ENCODE peak calls at places on chromosomes 4 and X, in five cellular contexts. C is MM.1S, V is lower lobe of right lung, O is heart left ventricle, F is fibroblast of mammary gland. S is an unnamed sample.

GRCh38 chr4:2761035-2761923 is 5.1 kb upstream of the TNIP2 start:
- DNase-seq in C (no peak), V (peak), O (no peak), F (no peak), S (peak)

GRCh38 chr4:147398556-147398955 is 82.3 kb upstream of the EDNRA start:
- DNase-seq in C (no peak), V (no peak), O (no peak), F (no peak), S (no peak)

GRCh38 chrX:66074920-66075879 is 35.3 kb upstream of the VSIG4 start:
- DNase-seq in C (no peak), V (peak), O (peak), F (peak), S (no peak)

GRCh38 chr4:52932586-52933482 is 70.7 kb downstream of the RASL11B start:
- DNase-seq in C (no peak), V (no peak), O (no peak), F (peak), S (no peak)

GRCh38 chr4:139907001-139907809 is 241.6 kb downstream of the MGST2 start:
- DNase-seq in C (no peak), V (no peak), O (no peak), F (no peak), S (no peak)

GRCh38 chr4:95761871-95762270 is 78.0 kb upstream of the PDHA2 start:
- DNase-seq in C (no peak), V (no peak), O (no peak), F (no peak), S (peak)

GRCh38 chr4:6056976-6057766 is 38.9 kb upstream of the C4orf50 start:
- DNase-seq in C (no peak), V (no peak), O (no peak), F (no peak), S (no peak)

GRCh38 chr4:102778720-102779119 is 18.0 kb upstream of the MANBA start:
- DNase-seq in C (no peak), V (no peak), O (no peak), F (no peak), S (peak)

GRCh38 chr4:158020734-158021346 is 152.0 kb downstream of the GASK1B start:
- DNase-seq in C (no peak), V (no peak), O (no peak), F (peak), S (peak)

GRCh38 chr4:3477750-3478430 is 14.8 kb downstream of the DOK7 start:
- DNase-seq in C (no peak), V (no peak), O (no peak), F (no peak), S (no peak)

GRCh38 chr4:6916587-6917444 is 7.2 kb downstream of the TBC1D14 start:
- DNase-seq in C (no peak), V (peak), O (no peak), F (peak), S (peak)

GRCh38 chr4:93199492-93199891 is 629.1 kb upstream of the ATOH1 start:
- DNase-seq in C (peak), V (no peak), O (no peak), F (peak), S (peak)

GRCh38 chr4:38001927-38002326 is 41.7 kb downstream of the PTTG2 start:
- DNase-seq in C (no peak), V (no peak), O (no peak), F (no peak), S (no peak)

GRCh38 chrX:154043003-154043402 is 23.3 kb upstream of the IRAK1 start:
- DNase-seq in C (no peak), V (no peak), O (no peak), F (peak), S (peak)

GRCh38 chr4:73593631-73594241 is 26.5 kb downstream of the RASSF6 start:
- DNase-seq in C (peak), V (no peak), O (no peak), F (peak), S (no peak)

GRCh38 chr4:38724507-38724808 is 58.3 kb downstream of the TLR10 start:
- DNase-seq in C (no peak), V (no peak), O (no peak), F (no peak), S (no peak)

GRCh38 chr4:139509727-139510410 is 46.1 kb downstream of the SETD7 start:
- DNase-seq in C (no peak), V (no peak), O (peak), F (no peak), S (peak)

GRCh38 chr4:145178740-145179139 is 1.6 kb downstream of the OTUD4 start:
- DNase-seq in C (peak), V (no peak), O (no peak), F (no peak), S (no peak)

GRCh38 chr4:159010563-159011260 is 92.2 kb upstream of the RAPGEF2 start:
- DNase-seq in C (no peak), V (peak), O (peak), F (peak), S (peak)

GRCh38 chr4:187128226-187128625 is 404.6 kb upstream of the FAT1 start:
- DNase-seq in C (no peak), V (no peak), O (no peak), F (no peak), S (peak)

GRCh38 chr4:92100980-92101379 is 202.8 kb upstream of the GRID2 start:
- DNase-seq in C (no peak), V (no peak), O (no peak), F (no peak), S (peak)

GRCh38 chrX:134396174-134396573 is 63.8 kb upstream of the HPRT1 start:
- DNase-seq in C (peak), V (no peak), O (no peak), F (peak), S (peak)

GRCh38 chrX:118216086-118216485 is 99.5 kb upstream of the KLHL13 start:
- DNase-seq in C (no peak), V (no peak), O (no peak), F (no peak), S (no peak)

GRCh38 chrX:84715315-84715714 is 213.1 kb upstream of the HDX start:
- DNase-seq in C (peak), V (no peak), O (no peak), F (no peak), S (no peak)

GRCh38 chrX:80511969-80512760 is 91.9 kb downstream of the TENT5D start:
- DNase-seq in C (peak), V (no peak), O (no peak), F (no peak), S (peak)

GRCh38 chr4:105944535-105944934 is 49.3 kb downstream of the NPNT start:
- DNase-seq in C (no peak), V (no peak), O (no peak), F (peak), S (no peak)

GRCh38 chr4:98399915-98400314 is 138.7 kb downstream of the RAP1GDS1 start:
- DNase-seq in C (no peak), V (no peak), O (no peak), F (no peak), S (peak)

GRCh38 chrX:132030264-132030663 is 7.2 kb downstream of the STK26 start:
- DNase-seq in C (no peak), V (no peak), O (no peak), F (no peak), S (no peak)

GRCh38 chrX:87621697-87622096 is 104.1 kb downstream of the KLHL4 start:
- DNase-seq in C (no peak), V (no peak), O (no peak), F (peak), S (no peak)

GRCh38 chr4:19678763-19679162 is 572.9 kb upstream of the SLIT2 start:
- DNase-seq in C (no peak), V (no peak), O (no peak), F (peak), S (peak)

GRCh38 chrX:68584221-68584620 is 63.2 kb upstream of the STARD8 start:
- DNase-seq in C (no peak), V (no peak), O (no peak), F (peak), S (no peak)

GRCh38 chr4:91322961-91323360 is 980.8 kb upstream of the GRID2 start:
- DNase-seq in C (no peak), V (no peak), O (no peak), F (no peak), S (no peak)

GRCh38 chrX:10165580-10166247 is 8.9 kb downstream of the CLCN4 start:
- DNase-seq in C (no peak), V (peak), O (no peak), F (no peak), S (no peak)

GRCh38 chr4:89273741-89274141 is 33.9 kb downstream of the GPRIN3 start:
- DNase-seq in C (no peak), V (no peak), O (no peak), F (no peak), S (peak)

GRCh38 chr4:3059090-3059428 is 15.3 kb downstream of the HTT-AS start:
- DNase-seq in C (no peak), V (no peak), O (no peak), F (no peak), S (no peak)

GRCh38 chr4:38858097-38858420 is 1.4 kb upstream of the TLR6 start:
- DNase-seq in C (no peak), V (no peak), O (no peak), F (no peak), S (no peak)

GRCh38 chr4:109588176-109588575 is 28.1 kb downstream of the MCUB start:
- DNase-seq in C (no peak), V (no peak), O (no peak), F (peak), S (no peak)

GRCh38 chr4:71025654-71026053 is 32.2 kb downstream of the DCK start:
- DNase-seq in C (no peak), V (no peak), O (no peak), F (no peak), S (no peak)
- TF ChIP-seq CTCF in C (no peak), V (no peak), O (no peak), F (no peak), S (no peak)

DNA sequence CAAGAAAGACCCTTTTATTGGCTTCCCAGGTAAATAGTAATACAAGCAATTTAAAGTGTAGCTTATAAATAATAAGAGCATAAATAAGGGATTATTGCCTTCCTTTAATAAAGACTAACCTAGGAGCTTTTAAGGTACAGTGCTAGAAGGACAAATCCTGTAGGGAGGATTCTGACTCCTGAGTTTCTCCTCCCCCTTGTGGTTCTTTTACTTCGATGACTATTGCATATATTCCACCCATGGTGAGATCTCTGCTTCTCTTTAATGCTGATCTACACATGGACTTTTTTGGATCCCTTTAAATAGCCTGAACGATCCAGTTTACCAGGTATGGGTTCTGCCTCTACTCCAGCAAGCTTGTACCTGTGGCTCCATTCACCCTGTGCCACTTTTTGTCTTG is 2.5 kb downstream of the GALNT7 start:
- DNase-seq in C (no peak), V (no peak), O (no peak), F (peak), S (peak)
- H3K4me3 ChIP-seq in C (no peak), V (no peak), O (no peak), F (no peak), S (no peak)

GRCh38 chr4:183099537-183100297 is 660 bp downstream of the WWC2 start:
- DNase-seq in C (peak), V (peak), O (peak), F (no peak), S (no peak)
- TF ChIP-seq CTCF in C (no peak), V (peak), O (no peak), F (no peak), S (peak)

GRCh38 chr4:153448003-153448731 is 18.0 kb upstream of the TMEM131L start:
- DNase-seq in C (no peak), V (no peak), O (no peak), F (peak), S (peak)
- H3K4me3 ChIP-seq in C (no peak), V (no peak), O (peak), F (no peak), S (no peak)

GRCh38 chr4:128519163-128519810 is 231.7 kb upstream of the PGRMC2 start:
- DNase-seq in C (no peak), V (no peak), O (peak), F (peak), S (no peak)

GRCh38 chr4:128517096-128517738 is 229.6 kb upstream of the PGRMC2 start:
- DNase-seq in C (no peak), V (no peak), O (no peak), F (peak), S (peak)

GRCh38 chr4:128521156-128521555 is 233.5 kb upstream of the PGRMC2 start:
- DNase-seq in C (no peak), V (no peak), O (no peak), F (peak), S (no peak)

GRCh38 chr4:128516568-128516967 is 229.0 kb upstream of the PGRMC2 start:
- DNase-seq in C (peak), V (no peak), O (no peak), F (peak), S (no peak)

GRCh38 chr4:128517739-128518510 is 230.3 kb upstream of the PGRMC2 start:
- DNase-seq in C (peak), V (no peak), O (peak), F (peak), S (peak)
- TF ChIP-seq CTCF in C (no peak), V (no peak), O (no peak), F (no peak), S (no peak)

GRCh38 chr4:48620861-48621260 is 130.8 kb downstream of the ZAR1 start:
- DNase-seq in C (no peak), V (no peak), O (no peak), F (no peak), S (peak)
- H3K4me3 ChIP-seq in C (no peak), V (no peak), O (no peak), F (no peak), S (no peak)

GRCh38 chr4:137946423-137946822 is 295.7 kb downstream of the SLC7A11 start:
- DNase-seq in C (no peak), V (no peak), O (no peak), F (peak), S (peak)
- TF ChIP-seq CTCF in C (no peak), V (no peak), O (no peak), F (no peak), S (no peak)

GRCh38 chr4:184370711-184371389 is 103.5 kb downstream of the IRF2 start:
- DNase-seq in C (no peak), V (no peak), O (no peak), F (peak), S (peak)
- H3K4me3 ChIP-seq in C (no peak), V (no peak), O (no peak), F (no peak), S (no peak)

GRCh38 chrX:24673424-24673823 is 20.3 kb upstream of the POLA1 start:
- DNase-seq in C (no peak), V (no peak), O (no peak), F (no peak), S (no peak)

GRCh38 chrX:24672701-24673190 is 21.0 kb upstream of the POLA1 start:
- DNase-seq in C (no peak), V (no peak), O (no peak), F (no peak), S (no peak)

GRCh38 chrX:24676403-24677024 is 17.2 kb upstream of the POLA1 start:
- DNase-seq in C (no peak), V (no peak), O (no peak), F (peak), S (peak)
- TF ChIP-seq CTCF in C (peak), V (peak), O (peak), F (peak), S (peak)

GRCh38 chr4:22688236-22688635 is 4.5 kb upstream of the GBA3 start:
- DNase-seq in C (no peak), V (no peak), O (no peak), F (peak), S (peak)
- H3K4me3 ChIP-seq in C (no peak), V (no peak), O (no peak), F (no peak), S (no peak)

S was measured in bronchial epithelial cell.